ENCODE peak calls at places on chromosomes 11 and 22, in nine cellular contexts. M is endothelial cell, F is AG04450, R is NB4, S is fibroblast of pulmonary artery, D is OCI-LY7, J is neural crest cell, I is K562, N is HFF-Myc. C is an unnamed sample.

GRCh38 chr11:17600316-17601205 is 53.5 kb downstream of the OTOG start:
- DNase-seq in M (no peak), F (no peak), R (no peak), S (no peak), D (no peak), J (no peak), I (no peak), N (no peak), C (no peak)

GRCh38 chr22:19694696-19695095 is 19.6 kb upstream of the SEPTIN5 start:
- DNase-seq in M (no peak), F (no peak), R (no peak), S (no peak), D (no peak), J (no peak), I (no peak), N (no peak), C (no peak)

GRCh38 chr22:36756746-36757607 is 18.9 kb downstream of the IFT27 start:
- DNase-seq in M (no peak), F (no peak), R (no peak), S (no peak), D (no peak), J (no peak), I (no peak), N (no peak), C (no peak)

GRCh38 chr11:63099555-63099954 is 44.5 kb downstream of the SLC22A24 start:
- DNase-seq in M (no peak), F (no peak), R (no peak), S (peak; percentile 1), D (no peak), J (no peak), I (no peak), N (no peak), C (peak; percentile 14)

GRCh38 chr11:68773521-68774187 is 22.3 kb upstream of the TESMIN start:
- DNase-seq in M (no peak), F (peak; percentile 68), R (no peak), S (no peak), D (no peak), J (no peak), I (no peak), N (no peak), C (peak; percentile 23)

GRCh38 chr11:330694-331314 is 10.1 kb upstream of the IFITM3 start:
- DNase-seq in M (no peak), F (no peak), R (peak; percentile 55), S (no peak), D (peak; percentile 94), J (no peak), I (no peak), N (no peak), C (no peak)

GRCh38 chr11:19080579-19080993 is 20.1 kb upstream of the MRGPRX2 start:
- DNase-seq in M (no peak), F (no peak), R (no peak), S (peak; percentile 89), D (no peak), J (no peak), I (no peak), N (no peak), C (peak; percentile 67)

GRCh38 chr11:133040289-133040893 is 491.9 kb downstream of the OPCML start:
- DNase-seq in M (peak; percentile 14), F (no peak), R (no peak), S (no peak), D (no peak), J (no peak), I (no peak), N (no peak), C (no peak)

GRCh38 chr22:37427128-37427710 is at the start of gene ELFN2:
- DNase-seq in M (peak; percentile 43), F (no peak), R (no peak), S (no peak), D (no peak), J (no peak), I (no peak), N (no peak), C (no peak)

GRCh38 chr11:96091476-96091875 is 167.6 kb upstream of the MTMR2 start:
- DNase-seq in M (no peak), F (no peak), R (peak; percentile 72), S (no peak), D (peak; percentile 64), J (no peak), I (no peak), N (no peak), C (no peak)

DNA sequence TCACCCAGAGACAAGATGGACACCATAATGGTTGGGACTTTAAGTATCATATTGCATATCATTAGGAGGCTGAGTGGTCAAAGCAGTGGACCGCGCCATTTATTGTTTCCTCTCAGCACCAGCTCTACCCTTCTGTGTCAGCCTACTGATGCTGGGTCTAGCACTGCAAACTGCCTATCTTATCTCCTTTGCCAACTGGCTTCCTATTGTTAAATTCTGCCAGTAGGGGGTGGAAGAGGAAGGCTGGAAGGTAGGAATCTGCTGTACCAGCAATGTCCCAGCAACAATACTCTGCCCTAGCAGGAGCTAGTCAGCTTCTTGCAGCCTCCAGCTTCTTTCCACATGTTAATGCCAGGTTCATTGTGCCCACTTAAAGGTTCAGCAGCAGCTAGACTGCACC is 367.1 kb upstream of the PDGFD start:
- DNase-seq in M (no peak), F (no peak), R (peak; percentile 46), S (no peak), D (no peak), J (no peak), I (no peak), N (no peak), C (peak; percentile 40)
- TF ChIP-seq CTCF in M (no peak), F (peak; percentile 16), R (peak; percentile 43), S (peak; percentile 8), D (peak; percentile 33), J (peak; percentile 31), I (no peak), N (peak; percentile 14), C (peak; percentile 46)

DNA sequence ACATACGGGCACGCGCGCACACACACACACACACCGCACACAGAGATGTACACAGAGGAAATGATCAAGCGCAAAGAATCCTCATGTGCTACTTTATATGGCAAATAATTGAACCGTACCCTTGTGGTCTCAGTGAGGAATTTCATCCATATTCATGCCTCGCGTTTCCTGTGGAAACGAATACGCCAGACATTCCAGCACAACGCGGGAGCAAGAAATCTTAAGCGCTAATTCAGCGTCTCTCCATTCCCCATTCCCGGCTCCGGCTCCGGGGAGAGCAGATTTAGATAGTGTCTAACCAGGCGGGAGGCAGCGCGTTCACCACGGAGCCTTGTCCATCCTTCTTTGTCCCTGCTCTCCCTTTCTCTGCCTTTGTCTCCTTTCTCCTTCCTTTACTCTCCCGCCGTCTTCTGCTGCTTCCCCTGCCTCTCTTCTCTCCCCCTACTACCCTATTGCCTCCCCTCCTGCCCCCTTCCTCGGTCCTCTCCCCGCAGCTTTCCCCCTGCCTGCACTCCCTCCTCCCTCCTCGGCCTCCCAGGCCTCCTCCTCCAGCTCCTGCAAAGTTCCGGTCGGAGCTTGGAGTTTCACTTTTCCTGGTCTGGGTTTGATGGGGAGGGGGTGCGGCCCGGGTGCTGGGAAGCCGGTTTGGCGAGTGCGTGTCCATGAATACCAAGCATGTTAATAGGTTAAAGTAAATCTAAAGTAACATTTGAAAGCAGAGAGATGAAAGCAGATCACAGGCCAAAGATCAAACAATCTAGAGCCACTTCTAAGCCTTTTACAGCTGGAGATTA is 579.3 kb downstream of the BUD13 start:
- DNase-seq in M (peak; percentile 45), F (peak; percentile 36), R (no peak), S (peak; percentile 55), D (no peak), J (peak; percentile 45), I (no peak), N (peak; percentile 3), C (peak; percentile 50)
- TF ChIP-seq CTCF in M (peak; percentile 59), F (peak; percentile 41), R (peak; percentile 1), S (peak; percentile 9), D (no peak), J (peak; percentile 58), I (no peak), N (no peak), C (peak; percentile 16)

GRCh38 chr11:36306888-36307287 is 10.8 kb downstream of the PRR5L start:
- DNase-seq in M (peak; percentile 52), F (no peak), R (peak; percentile 34), S (peak; percentile 74), D (no peak), J (peak; percentile 20), I (no peak), N (no peak), C (peak; percentile 81)
- TF ChIP-seq CTCF in M (peak; percentile 30), F (peak; percentile 74), R (no peak), S (peak; percentile 69), D (peak; percentile 45), J (peak; percentile 63), I (peak; percentile 56), N (peak; percentile 55), C (peak; percentile 75)

GRCh38 chr11:78149646-78150045 is 10.2 kb upstream of the ALG8 start:
- DNase-seq in M (no peak), F (peak; percentile 47), R (peak; percentile 48), S (peak; percentile 77), D (no peak), J (no peak), I (no peak), N (no peak), C (peak; percentile 89)
- TF ChIP-seq CTCF in M (no peak), F (peak; percentile 49), R (no peak), S (peak; percentile 48), D (peak; percentile 18), J (no peak), I (peak; percentile 38), N (peak; percentile 19), C (peak; percentile 67)

C was measured in choroid plexus epithelial cell.